ENCODE peak calls at places on chromosomes 3 and 15, in seven cellular contexts. O, K, R, P, V, N and W are unnamed samples. For H3K9me3, the result is how much of the 10 kb centered on the place peaks cover.

GRCh38 chr15:92092391-92092790 is 238.9 kb downstream of the SLCO3A1 start:
- DNase-seq in V (no peak), O (no peak), R (no peak), N (no peak), P (no peak), K (peak), W (no peak)

GRCh38 chr15:69815793-69816192 is 281.9 kb downstream of the TLE3 start:
- DNase-seq in N (no peak), R (no peak), O (no peak), K (no peak), V (no peak), P (no peak), W (no peak)

GRCh38 chr3:137081711-137082110 is 123.9 kb downstream of the IL20RB start:
- DNase-seq in N (no peak), O (no peak), V (no peak), R (no peak), K (no peak), P (no peak), W (no peak)

GRCh38 chr3:132006605-132007204 is 28.1 kb downstream of the CPNE4 start:
- DNase-seq in R (peak), P (peak), K (peak), O (peak), V (peak), N (peak), W (peak)

GRCh38 chr3:48432411-48433371 is 2.8 kb upstream of the PLXNB1 start:
- DNase-seq in O (no peak), N (no peak), V (no peak), K (peak), R (peak), P (no peak), W (no peak)

GRCh38 chr3:13950042-13950441 is 70.2 kb upstream of the WNT7A start:
- DNase-seq in V (no peak), P (no peak), R (no peak), K (no peak), O (no peak), N (no peak), W (no peak)

GRCh38 chr3:15428539-15428938 is 1.1 kb downstream of the EAF1 start:
- DNase-seq in O (no peak), V (no peak), K (peak), N (no peak), P (peak), R (no peak), W (no peak)

GRCh38 chr15:47963265-47963664 is 157.5 kb upstream of the SLC24A5 start:
- DNase-seq in N (no peak), K (no peak), V (no peak), R (no peak), P (no peak), O (no peak), W (peak)

GRCh38 chr3:52313774-52314188 is 2.3 kb upstream of the DNAH1 start:
- DNase-seq in O (no peak), P (peak), R (no peak), N (no peak), K (peak), V (no peak), W (peak)

GRCh38 chr15:58070801-58071418 is 5.4 kb upstream of the ALDH1A2 start:
- DNase-seq in R (peak), P (peak), V (peak), K (peak), O (peak), N (peak), W (peak)

GRCh38 chr3:148729656-148730055 is 32.0 kb downstream of the AGTR1 start:
- DNase-seq in K (no peak), N (no peak), O (no peak), P (no peak), V (no peak), R (no peak), W (no peak)

GRCh38 chr3:185330644-185331043 is 32.3 kb upstream of the MAP3K13 start:
- DNase-seq in V (no peak), R (no peak), K (no peak), P (no peak), O (no peak), N (no peak), W (no peak)

GRCh38 chr3:4736284-4736861 is 242.9 kb upstream of the BHLHE40 start:
- DNase-seq in O (no peak), N (peak), K (peak), R (peak), P (peak), V (no peak), W (peak)

GRCh38 chr3:170809975-170810357 is 60.0 kb downstream of the RPL22L1 start:
- DNase-seq in K (peak), O (no peak), P (peak), R (no peak), N (no peak), V (no peak), W (no peak)

GRCh38 chr3:190443257-190443656 is 6.4 kb downstream of the TMEM207 start:
- DNase-seq in K (peak), O (no peak), V (no peak), P (peak), R (no peak), N (no peak), W (no peak)

GRCh38 chr3:137163241-137163916 is 205.6 kb downstream of the IL20RB start:
- DNase-seq in P (no peak), N (no peak), R (no peak), V (no peak), O (peak), K (no peak), W (no peak)

GRCh38 chr3:103083848-103084631 is 649.2 kb downstream of the ZPLD1 start:
- DNase-seq in N (no peak), K (no peak), O (no peak), P (no peak), R (no peak), V (no peak), W (no peak)

GRCh38 chr15:99487337-99487730 is 78.5 kb upstream of the MEF2A start:
- DNase-seq in K (no peak), P (no peak), V (no peak), R (no peak), O (peak), N (no peak), W (no peak)

GRCh38 chr3:143040264-143040879 is 39.0 kb downstream of the U2SURP start:
- DNase-seq in R (no peak), V (peak), P (peak), O (no peak), K (peak), N (no peak), W (no peak)

GRCh38 chr15:99507016-99507731 is 58.6 kb upstream of the MEF2A start:
- DNase-seq in O (peak), V (no peak), P (peak), K (peak), R (no peak), N (no peak), W (peak)

GRCh38 chr3:175526191-175526590 is 667.1 kb downstream of the NAALADL2 start:
- DNase-seq in N (no peak), O (no peak), K (no peak), P (peak), V (no peak), R (no peak), W (no peak)

GRCh38 chr15:101549647-101550046 is 60.1 kb upstream of the PCSK6 start:
- DNase-seq in O (no peak), V (no peak), N (no peak), K (no peak), R (no peak), P (no peak), W (no peak)

GRCh38 chr15:90905306-90906180 is 2.4 kb downstream of the MAN2A2 start:
- DNase-seq in K (no peak), V (no peak), N (no peak), P (no peak), O (no peak), R (no peak), W (no peak)

GRCh38 chr15:90904746-90905145 is 1.6 kb downstream of the MAN2A2 start:
- DNase-seq in R (no peak), O (no peak), K (no peak), P (no peak), N (no peak), V (no peak), W (no peak)

GRCh38 chr15:90902656-90902995 is 476 bp upstream of the MAN2A2 start:
- DNase-seq in O (no peak), V (no peak), K (no peak), R (no peak), P (no peak), N (no peak), W (no peak)

GRCh38 chr15:90902996-90903732 is at the start of gene MAN2A2:
- DNase-seq in N (peak), O (peak), V (peak), R (peak), K (peak), P (peak), W (peak)

GRCh38 chr15:90903733-90904536 is 833 bp downstream of the MAN2A2 start:
- DNase-seq in N (peak), O (no peak), K (no peak), P (no peak), R (no peak), V (peak), W (peak)
- TF ChIP-seq POLR2A in N (no peak), O (no peak), K (no peak), P (no peak), R (no peak), V (no peak), W (no peak)

GRCh38 chr15:71109130-71109529 is 6.1 kb upstream of the THSD4 start:
- DNase-seq in N (no peak), R (no peak), P (no peak), O (no peak), K (peak), V (no peak), W (no peak)
- TF ChIP-seq CTCF in N (no peak), R (no peak), P (no peak), O (peak), K (peak), V (no peak), W (no peak)

DNA sequence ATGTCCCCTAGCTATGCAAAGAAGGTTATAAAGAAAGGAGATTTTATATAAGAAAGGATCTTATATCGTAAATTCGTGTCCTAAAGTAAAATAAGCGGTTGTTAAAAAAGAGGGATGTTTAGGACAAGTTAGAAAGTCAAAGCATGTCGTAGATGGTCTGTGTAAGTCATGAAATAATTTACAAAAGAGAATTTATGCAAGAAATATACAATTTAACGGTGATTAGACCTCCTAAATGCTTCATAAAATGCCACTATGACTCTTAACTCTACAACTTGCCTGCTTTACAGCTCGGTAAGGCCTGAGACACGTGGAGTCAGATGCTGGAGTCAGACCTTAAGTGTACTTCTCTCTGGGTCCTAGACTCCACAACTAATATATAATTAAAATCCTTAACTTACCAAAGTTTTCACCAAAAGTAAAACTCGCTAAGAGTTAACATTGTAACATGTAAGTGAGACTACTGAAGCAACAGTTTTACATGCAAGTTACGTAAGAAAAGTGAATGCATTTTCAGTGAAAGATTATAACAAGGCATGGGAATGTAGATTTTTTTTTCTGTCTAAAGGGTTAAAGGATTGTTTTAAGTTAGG is 13.3 kb upstream of the SRPRB start:
- DNase-seq in P (no peak), K (peak), O (no peak), V (no peak), R (peak), N (no peak), W (no peak)
- H3K9me3 ChIP-seq in P (under half), K (under half), O (under half), V (under half), R (under half), N (under half), W (under half)

GRCh38 chr15:76195506-76196285 is 115.6 kb downstream of the ETFA start:
- DNase-seq in N (no peak), P (no peak), O (no peak), K (no peak), V (no peak), R (no peak), W (no peak)
- TF ChIP-seq POLR2A in N (no peak), P (no peak), O (no peak), K (no peak), V (no peak), R (no peak), W (no peak)

DNA sequence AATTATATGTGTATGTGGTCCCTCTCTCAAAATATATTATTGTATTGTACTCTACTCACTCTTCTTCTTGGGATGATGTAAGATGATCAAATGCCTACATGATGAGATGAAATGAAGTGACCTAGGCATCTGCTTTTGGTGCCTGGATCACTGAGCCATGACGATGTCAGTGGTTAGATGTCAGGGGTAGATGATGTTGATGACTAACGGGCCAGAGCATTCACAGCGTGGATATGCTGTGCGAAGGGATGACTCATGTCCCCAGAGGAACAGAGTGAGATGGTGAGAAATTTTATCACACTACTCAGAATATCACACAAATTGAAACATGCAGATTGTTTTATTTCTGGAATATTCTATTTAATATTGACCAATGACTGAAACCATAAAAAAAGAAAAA is 233.9 kb upstream of the CADM2 start:
- DNase-seq in N (no peak), V (no peak), R (no peak), O (no peak), K (no peak), P (no peak), W (no peak)
- TF ChIP-seq CTCF in N (no peak), V (no peak), R (no peak), O (no peak), K (no peak), P (no peak), W (no peak)

DNA sequence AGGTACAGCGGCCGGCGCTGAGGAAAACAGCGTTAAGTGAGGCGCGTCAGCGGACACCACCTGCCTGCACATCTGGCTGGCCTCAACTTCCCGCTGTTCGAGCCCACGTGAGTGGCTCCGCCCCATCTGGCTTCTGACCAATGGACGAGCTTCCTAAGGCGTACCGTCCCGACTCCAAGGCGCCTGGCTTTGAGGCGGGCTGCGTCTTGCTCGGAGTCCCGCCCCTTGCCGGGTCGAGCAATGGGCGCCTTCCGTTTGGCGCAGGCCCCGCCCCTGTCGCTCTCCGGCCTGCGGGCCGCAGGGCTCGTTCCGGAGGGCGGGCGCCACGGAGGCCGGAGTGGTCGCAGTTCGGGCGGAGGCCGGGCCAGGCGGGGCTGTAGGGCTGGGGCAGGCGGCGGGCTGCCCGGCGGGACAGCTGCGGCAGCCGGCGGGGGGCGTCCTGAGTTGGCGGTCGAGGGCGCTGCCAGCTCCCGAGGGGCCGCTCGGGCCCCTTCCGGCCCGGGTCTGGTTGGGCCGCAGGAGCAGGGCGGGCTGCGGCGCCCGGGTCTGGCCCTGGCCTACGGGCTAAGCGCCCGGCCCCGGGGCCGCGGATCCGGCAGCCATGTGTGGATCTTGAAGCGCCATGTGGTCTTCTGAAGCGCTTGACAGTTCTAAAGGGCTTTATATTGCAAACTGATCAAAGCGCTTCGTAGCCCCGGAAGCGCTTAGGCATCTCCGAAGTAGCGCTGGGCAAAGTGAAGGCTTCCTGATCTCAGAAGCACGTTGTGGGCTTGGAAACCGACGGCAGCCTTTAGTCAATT is at the start of gene TATDN2:
- DNase-seq in N (peak), K (peak), R (peak), V (peak), P (peak), O (peak), W (peak)
- H3K9me3 ChIP-seq in N (under half), K (under half), R (under half), V (under half), P (under half), O (under half), W (under half)

GRCh38 chr3:126056123-126056522 is 27.8 kb downstream of the SLC41A3 start:
- DNase-seq in V (no peak), P (no peak), K (no peak), R (no peak), O (no peak), N (no peak), W (no peak)

GRCh38 chr3:126057936-126058335 is 26.0 kb downstream of the SLC41A3 start:
- DNase-seq in K (no peak), O (no peak), V (no peak), N (no peak), P (no peak), R (no peak), W (no peak)

GRCh38 chr3:126056681-126057546 is 27.0 kb downstream of the SLC41A3 start:
- DNase-seq in O (peak), R (no peak), P (peak), V (peak), N (no peak), K (peak), W (no peak)

GRCh38 chr3:126058666-126059065 is 25.3 kb downstream of the SLC41A3 start:
- DNase-seq in K (no peak), O (no peak), P (no peak), V (no peak), R (no peak), N (no peak), W (no peak)

GRCh38 chr3:126057547-126057819 is 26.4 kb downstream of the SLC41A3 start:
- DNase-seq in K (no peak), R (no peak), P (no peak), O (no peak), N (no peak), V (no peak), W (no peak)
- TF ChIP-seq POLR2A in K (no peak), R (no peak), P (no peak), O (no peak), N (no peak), V (no peak), W (no peak)

DNA sequence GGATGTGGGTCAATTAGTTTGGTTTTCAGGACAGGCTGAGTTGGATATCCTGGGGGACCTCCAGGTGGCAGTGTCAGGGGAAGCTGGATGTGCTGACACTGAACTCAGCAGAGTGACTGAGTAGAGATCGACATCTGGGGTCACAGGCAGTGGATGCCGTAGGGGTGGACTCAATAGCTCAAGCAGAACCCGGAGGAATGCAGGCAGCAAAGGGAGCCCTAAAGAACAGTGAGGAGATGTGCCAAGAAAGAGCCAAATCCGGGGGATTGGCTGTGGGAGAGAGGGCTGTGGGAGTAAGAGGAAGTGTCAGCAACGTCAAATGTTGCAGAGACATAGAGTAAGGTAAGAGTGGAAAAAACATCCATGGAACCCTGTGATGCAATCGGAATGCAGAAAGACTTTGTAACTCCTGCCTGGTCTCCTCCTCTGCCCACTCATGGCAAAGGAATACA is 11.6 kb downstream of the CCR5AS start:
- DNase-seq in V (peak), K (peak), O (no peak), P (no peak), R (no peak), N (no peak), W (no peak)
- TF ChIP-seq CTCF in V (peak), K (no peak), O (no peak), P (no peak), R (peak), N (no peak), W (no peak)

DNA sequence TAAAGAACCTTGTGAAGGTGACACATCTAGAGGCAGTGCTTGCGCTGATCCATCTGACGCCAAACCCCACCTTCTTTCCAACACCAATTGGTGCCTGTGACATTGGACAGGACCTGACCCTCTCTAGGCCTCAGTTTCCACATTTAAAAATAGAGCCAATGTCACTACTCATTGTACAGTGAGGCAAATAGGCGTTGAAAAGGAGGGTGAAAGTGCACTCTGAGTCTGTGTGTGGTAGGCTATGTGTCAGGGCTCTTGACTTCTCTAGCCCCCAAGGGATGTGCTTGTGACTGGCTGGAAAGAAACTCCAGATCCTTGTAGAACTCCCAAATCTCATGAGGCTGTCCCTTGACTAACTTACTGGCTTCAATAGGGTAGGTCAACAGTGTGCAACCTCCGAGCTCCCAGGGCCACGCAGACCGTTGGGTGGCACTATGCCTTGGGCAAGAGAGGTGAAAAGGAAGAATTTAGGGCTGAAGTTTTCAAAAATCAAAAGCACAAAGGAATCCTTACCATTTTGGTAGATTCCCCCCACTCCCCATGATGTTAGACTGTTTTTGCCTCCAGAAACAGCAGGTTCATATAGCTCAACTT is 723 bp upstream of the FAM219B start:
- DNase-seq in V (no peak), O (no peak), N (no peak), P (no peak), K (no peak), R (no peak), W (peak)
- H3K9me3 ChIP-seq in V (under half), O (under half), N (under half), P (under half), K (under half), R (under half), W (under half)

GRCh38 chr15:63600001-63600645 is 2.9 kb downstream of the FBXL22 start:
- DNase-seq in N (no peak), O (peak), P (no peak), R (no peak), V (no peak), K (no peak), W (peak)

GRCh38 chr15:63599401-63600000 is 2.3 kb downstream of the FBXL22 start:
- DNase-seq in V (no peak), R (no peak), O (peak), K (no peak), P (peak), N (peak), W (peak)

GRCh38 chr15:63597821-63598220 is 634 bp downstream of the FBXL22 start:
- DNase-seq in N (no peak), O (no peak), V (no peak), P (no peak), R (no peak), K (no peak), W (no peak)

GRCh38 chr15:63597033-63597790 is at the start of gene FBXL22:
- DNase-seq in K (peak), P (no peak), V (no peak), N (no peak), R (no peak), O (no peak), W (peak)

GRCh38 chr15:63598467-63599400 is 1.5 kb downstream of the FBXL22 start:
- DNase-seq in K (no peak), V (no peak), R (no peak), P (peak), O (no peak), N (peak), W (no peak)
- TF ChIP-seq POLR2A in K (no peak), V (no peak), R (no peak), P (no peak), O (no peak), N (no peak), W (no peak)